ENCODE peak calls at places on chromosomes 2 and 18, in seven cellular contexts. B is endodermal cell, I is heart right ventricle, U is GM20000, S is tibial nerve, Q is GM13977, G is choroid plexus epithelial cell. Y is an unnamed sample.

GRCh38 chr2:201220102-201220570 is 37.2 kb downstream of the CASP10 start:
- DNase-seq in B (peak), I (peak), U (no peak), S (no peak), Q (no peak), G (no peak), Y (no peak)

GRCh38 chr2:158319269-158319668 is 137.3 kb downstream of the CCDC148 start:
- DNase-seq in B (no peak), I (no peak), U (no peak), S (no peak), Q (no peak), G (no peak), Y (no peak)

GRCh38 chr2:29000954-29001353 is 19.9 kb downstream of the TOGARAM2 start:
- DNase-seq in B (no peak), I (no peak), U (no peak), S (no peak), Q (no peak), G (no peak), Y (no peak)

GRCh38 chr18:37334494-37335125 is 231.0 kb downstream of the CELF4 start:
- DNase-seq in B (no peak), I (no peak), U (no peak), S (no peak), Q (no peak), G (peak), Y (no peak)

GRCh38 chr2:41965173-41965875 is 82.5 kb upstream of the PKDCC start:
- DNase-seq in B (peak), I (no peak), U (no peak), S (no peak), Q (no peak), G (no peak), Y (no peak)

GRCh38 chr18:48718251-48718959 is 179.6 kb downstream of the CTIF start:
- DNase-seq in B (no peak), I (no peak), U (no peak), S (no peak), Q (no peak), G (no peak), Y (no peak)

GRCh38 chr18:33116376-33116775 is 324.1 kb downstream of the CCDC178 start:
- DNase-seq in B (peak), I (no peak), U (no peak), S (no peak), Q (no peak), G (peak), Y (no peak)

GRCh38 chr2:10547011-10547410 is 98.9 kb upstream of the ODC1 start:
- DNase-seq in B (peak), I (no peak), U (no peak), S (no peak), Q (no peak), G (no peak), Y (no peak)

GRCh38 chr18:31649449-31649848 is 34.9 kb downstream of the B4GALT6 start:
- DNase-seq in B (no peak), I (no peak), U (no peak), S (no peak), Q (no peak), G (no peak), Y (no peak)

GRCh38 chr2:204678031-204678430 is 132.8 kb downstream of the PARD3B start:
- DNase-seq in B (no peak), I (no peak), U (no peak), S (no peak), Q (no peak), G (no peak), Y (no peak)

GRCh38 chr2:172086349-172087190 is 1.3 kb downstream of the DLX1 start:
- DNase-seq in B (peak), I (no peak), U (peak), S (no peak), Q (peak), G (no peak), Y (no peak)

GRCh38 chr2:85009019-85009618 is 38.2 kb downstream of the KCMF1 start:
- DNase-seq in B (no peak), I (no peak), U (no peak), S (no peak), Q (no peak), G (no peak), Y (no peak)

GRCh38 chr2:204900910-204901309 is 355.6 kb downstream of the PARD3B start:
- DNase-seq in B (no peak), I (no peak), U (no peak), S (no peak), Q (no peak), G (no peak), Y (peak)

GRCh38 chr2:102235491-102235890 is 48.7 kb downstream of the IL1RL2 start:
- DNase-seq in B (peak), I (no peak), U (no peak), S (no peak), Q (no peak), G (peak), Y (no peak)
- TF ChIP-seq CTCF in B (peak), I (peak), U (no peak), S (peak), Q (peak), G (peak), Y (peak)

GRCh38 chr2:161004379-161004778 is 155.8 kb upstream of the TANK start:
- DNase-seq in B (no peak), I (no peak), U (no peak), S (no peak), Q (no peak), G (peak), Y (no peak)
- TF ChIP-seq CTCF in B (peak), I (peak), U (no peak), S (no peak), Q (peak), G (peak), Y (peak)

GRCh38 chr2:186459009-186459408 is 27.1 kb upstream of the ZC3H15 start:
- DNase-seq in B (no peak), I (no peak), U (no peak), S (no peak), Q (no peak), G (peak), Y (no peak)

GRCh38 chr2:186456941-186457340 is 29.1 kb upstream of the ZC3H15 start:
- DNase-seq in B (no peak), I (no peak), U (no peak), S (no peak), Q (no peak), G (peak), Y (no peak)

GRCh38 chr2:186455613-186456012 is 30.4 kb upstream of the ZC3H15 start:
- DNase-seq in B (no peak), I (no peak), U (no peak), S (no peak), Q (no peak), G (no peak), Y (no peak)

GRCh38 chr2:186457908-186458307 is 28.2 kb upstream of the ZC3H15 start:
- DNase-seq in B (no peak), I (no peak), U (no peak), S (no peak), Q (no peak), G (no peak), Y (no peak)

GRCh38 chr2:186460465-186460864 is 25.6 kb upstream of the ZC3H15 start:
- DNase-seq in B (no peak), I (no peak), U (no peak), S (no peak), Q (no peak), G (peak), Y (no peak)
- TF ChIP-seq CTCF in B (peak), I (no peak), U (no peak), S (no peak), Q (peak), G (peak), Y (peak)

GRCh38 chr2:132668189-132668833 is 1.7 kb downstream of the LYPD1 start:
- DNase-seq in B (peak), I (no peak), U (no peak), S (no peak), Q (no peak), G (no peak), Y (peak)
- TF ChIP-seq CTCF in B (peak), I (peak), U (no peak), S (no peak), Q (no peak), G (peak), Y (no peak)

DNA sequence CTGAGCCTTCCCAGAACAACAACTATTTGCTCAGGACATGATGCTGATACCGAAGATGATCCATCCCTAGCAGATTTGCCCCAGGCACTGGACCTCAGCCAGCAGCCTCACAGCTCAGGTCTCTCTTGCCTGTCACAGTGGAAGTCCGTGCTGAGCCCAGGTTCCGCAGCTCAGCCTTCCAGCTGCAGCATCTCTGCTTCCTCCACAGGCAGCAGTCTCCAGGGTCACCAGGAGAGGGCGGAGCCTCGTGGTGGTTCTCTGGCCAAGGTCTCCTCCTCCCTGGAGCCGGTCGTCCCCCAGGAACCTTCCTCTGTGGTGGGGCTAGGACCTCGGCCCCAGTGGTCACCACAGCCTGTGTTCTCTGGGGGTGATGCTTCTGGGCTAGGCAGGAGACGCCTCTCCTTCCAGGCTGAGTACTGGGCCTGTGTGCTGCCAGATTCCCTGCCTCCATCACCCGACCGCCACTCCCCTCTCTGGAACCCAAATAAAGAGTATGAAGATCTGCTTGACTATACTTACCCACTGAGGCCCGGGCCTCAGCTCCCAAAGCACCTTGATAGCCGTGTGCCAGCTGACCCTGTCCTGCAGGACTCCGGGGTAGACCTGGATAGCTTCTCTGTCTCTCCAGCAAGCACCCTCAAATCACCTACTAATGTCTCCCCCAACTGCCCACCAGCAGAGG is 15.4 kb downstream of the CEP68 start:
- DNase-seq in B (peak), I (no peak), U (no peak), S (no peak), Q (no peak), G (peak), Y (peak)
- TF ChIP-seq CTCF in B (peak), I (peak), U (no peak), S (no peak), Q (peak), G (peak), Y (peak)

DNA sequence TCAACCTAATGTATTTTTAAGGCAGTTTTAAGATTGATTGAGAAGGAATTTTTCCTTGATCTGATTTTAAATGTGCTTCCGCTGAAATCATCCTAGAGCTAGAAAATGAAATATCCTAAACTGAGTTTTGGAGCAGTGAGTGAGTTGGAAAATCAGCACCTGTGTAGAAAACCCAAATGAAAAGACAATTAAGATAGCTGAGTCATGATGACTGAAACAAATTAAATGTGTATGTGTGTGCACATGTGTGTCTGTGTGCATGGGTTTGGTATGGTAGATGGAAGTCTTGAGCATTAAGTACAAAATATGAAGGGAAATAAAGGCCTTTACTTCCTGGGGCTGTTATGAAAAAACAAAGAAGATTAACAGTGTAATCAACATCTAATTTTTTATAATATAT is 394.6 kb upstream of the MAP2 start:
- DNase-seq in B (no peak), I (no peak), U (no peak), S (no peak), Q (no peak), G (no peak), Y (no peak)
- TF ChIP-seq CTCF in B (no peak), I (no peak), U (no peak), S (no peak), Q (no peak), G (no peak), Y (no peak)

DNA sequence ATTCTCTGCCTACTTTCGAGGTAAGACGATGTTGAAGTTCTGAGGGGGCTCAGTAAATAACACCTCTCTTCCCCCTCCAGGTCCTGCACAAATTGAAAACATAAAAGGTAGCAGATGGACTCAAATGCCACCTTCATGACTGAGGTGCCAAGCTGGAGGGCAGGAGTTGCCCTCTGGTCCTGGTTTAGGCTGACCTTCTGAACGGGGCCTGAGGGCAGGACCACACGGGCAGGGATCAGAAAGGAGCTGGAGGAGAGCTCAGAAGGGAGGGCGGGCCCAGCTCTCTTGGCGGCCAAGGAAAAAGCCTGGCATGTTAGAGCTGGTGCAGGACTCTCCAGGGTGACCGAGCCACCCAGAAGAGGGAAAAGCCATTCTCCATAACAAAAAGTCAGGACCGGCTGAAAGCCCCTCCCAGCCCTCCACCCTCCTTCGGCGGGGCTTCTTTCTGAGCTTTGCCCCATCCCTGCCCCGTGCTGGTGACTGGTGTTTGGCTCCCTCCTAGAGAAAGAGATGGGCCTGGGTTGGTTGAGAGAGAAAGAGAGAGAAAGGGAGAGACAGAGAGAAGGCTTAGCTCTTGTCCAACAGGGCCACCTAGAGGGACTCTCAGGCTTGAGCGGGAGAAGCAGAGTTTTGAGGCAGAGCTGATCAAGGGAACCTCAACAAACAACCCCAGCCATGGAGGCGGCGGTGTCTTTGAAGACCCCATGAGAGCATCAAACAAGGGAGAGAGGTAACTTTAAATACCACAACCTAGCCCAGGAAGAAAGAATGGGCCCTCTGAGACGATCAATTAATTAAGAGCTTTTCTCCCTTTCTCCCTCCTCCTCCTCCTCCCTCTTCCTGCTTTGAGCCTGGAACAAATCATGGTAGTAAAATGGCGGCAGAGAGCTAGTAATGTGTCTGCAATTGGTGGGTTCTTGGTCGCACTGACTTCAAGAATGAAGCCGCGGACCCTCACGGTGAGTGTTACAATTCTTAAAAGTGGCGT is 50.8 kb downstream of the WIPF1 start:
- DNase-seq in B (peak), I (no peak), U (peak), S (no peak), Q (peak), G (peak), Y (no peak)
- TF ChIP-seq CTCF in B (peak), I (peak), U (peak), S (peak), Q (peak), G (peak), Y (peak)

DNA sequence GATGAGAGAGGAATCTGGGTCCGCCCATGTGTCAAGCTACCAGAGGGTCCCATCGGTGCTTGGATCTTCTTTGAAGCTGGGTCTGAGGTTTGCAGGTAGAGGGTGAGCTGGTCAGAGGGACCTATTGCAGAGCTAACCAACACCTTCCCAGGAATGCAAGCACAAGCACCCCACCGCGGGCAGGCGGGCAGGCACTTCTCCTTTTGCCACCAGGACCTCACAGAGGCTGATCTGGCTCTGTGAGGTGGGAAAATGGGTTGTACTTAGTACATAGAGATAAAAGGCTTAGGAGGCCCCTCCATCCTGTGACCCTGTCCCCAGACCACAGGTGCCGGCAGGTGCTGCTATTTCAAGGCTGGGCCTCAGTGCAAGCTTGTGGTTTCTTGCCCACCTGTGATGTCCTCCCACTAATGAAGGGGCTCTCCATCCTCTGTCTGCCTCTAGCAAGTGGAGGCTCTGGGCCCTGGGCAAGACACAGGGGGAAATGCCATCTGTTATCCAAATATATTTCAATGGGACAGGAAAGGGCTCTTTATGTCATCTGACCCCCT is 31.4 kb upstream of the IL37 start:
- DNase-seq in B (no peak), I (no peak), U (no peak), S (no peak), Q (no peak), G (no peak), Y (no peak)
- TF ChIP-seq CTCF in B (no peak), I (no peak), U (no peak), S (no peak), Q (no peak), G (no peak), Y (no peak)

GRCh38 chr2:189116984-189117383 is 62.6 kb downstream of the COL5A2 start:
- DNase-seq in B (no peak), I (no peak), U (no peak), S (no peak), Q (no peak), G (peak), Y (no peak)

GRCh38 chr2:189116059-189116458 is 63.5 kb downstream of the COL5A2 start:
- DNase-seq in B (no peak), I (no peak), U (no peak), S (no peak), Q (no peak), G (no peak), Y (no peak)

GRCh38 chr2:189118386-189118785 is 61.2 kb downstream of the COL5A2 start:
- DNase-seq in B (no peak), I (no peak), U (no peak), S (no peak), Q (no peak), G (no peak), Y (no peak)

GRCh38 chr2:189113963-189114362 is 65.6 kb downstream of the COL5A2 start:
- DNase-seq in B (no peak), I (no peak), U (no peak), S (no peak), Q (no peak), G (peak), Y (no peak)

DNA sequence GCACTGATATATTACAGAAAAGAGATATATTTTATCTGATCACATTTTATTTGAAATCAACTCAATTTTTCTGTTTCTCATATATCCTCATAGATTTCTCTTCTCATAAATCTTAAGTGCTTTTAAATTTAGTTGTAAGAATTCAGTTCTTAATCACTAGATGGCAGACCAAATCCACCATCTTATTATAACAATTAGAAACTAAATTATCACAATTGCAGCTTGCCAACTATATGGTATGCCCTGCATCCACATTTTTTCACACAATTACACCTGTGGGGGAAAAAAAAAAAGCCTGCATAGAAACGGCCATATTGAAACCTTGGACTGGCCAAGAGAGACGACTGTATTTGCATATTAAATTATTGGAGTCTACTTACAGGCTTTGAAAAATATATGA is 64.4 kb downstream of the COL5A2 start:
- DNase-seq in B (no peak), I (no peak), U (no peak), S (no peak), Q (no peak), G (peak), Y (no peak)
- TF ChIP-seq CTCF in B (no peak), I (no peak), U (no peak), S (peak), Q (peak), G (peak), Y (peak)

DNA sequence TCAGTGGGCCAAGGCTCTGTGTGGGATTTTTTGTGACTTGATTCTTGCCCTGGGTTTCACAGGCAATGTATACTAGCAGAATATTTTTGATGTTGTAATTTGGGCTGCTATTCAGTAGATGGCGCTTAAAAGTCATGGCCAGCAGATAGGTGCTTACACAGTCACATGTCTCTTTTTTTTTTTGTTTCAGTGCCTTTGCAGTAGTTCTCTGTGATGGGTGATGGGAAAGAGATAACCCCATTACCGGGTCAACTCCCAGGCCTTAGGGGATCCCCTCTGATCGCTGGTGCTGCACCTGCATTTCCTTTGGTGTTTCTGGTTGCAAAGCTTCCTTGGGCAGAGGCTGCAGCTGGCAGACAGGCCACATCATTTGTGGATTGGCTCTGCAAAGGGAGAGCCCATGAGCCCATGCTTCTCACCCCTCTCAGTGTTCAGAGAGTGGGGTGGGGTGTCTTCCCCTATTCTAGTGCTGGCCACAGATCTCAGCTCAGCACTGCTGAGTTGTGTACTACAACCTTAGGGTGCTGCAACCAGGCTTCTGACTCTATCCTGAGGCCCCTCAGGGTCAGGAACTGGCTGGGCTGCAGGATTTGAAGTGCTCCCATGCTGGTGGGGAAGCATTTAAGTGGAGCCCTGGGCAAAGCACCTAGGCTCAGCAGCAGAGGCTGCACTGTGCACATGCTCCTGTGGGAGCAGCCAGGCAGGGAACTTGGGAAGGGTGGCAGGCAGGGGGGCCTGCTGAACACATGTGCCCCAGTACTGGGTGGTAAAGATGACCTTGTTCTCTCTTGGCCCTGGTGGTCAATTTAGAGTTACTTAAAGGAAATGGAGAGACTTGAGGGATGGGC is 219.8 kb upstream of the SPHKAP start:
- DNase-seq in B (no peak), I (no peak), U (peak), S (no peak), Q (peak), G (peak), Y (no peak)
- TF ChIP-seq CTCF in B (peak), I (no peak), U (no peak), S (no peak), Q (peak), G (peak), Y (no peak)